ENCODE peak calls at places on chromosome 19, in four cellular contexts. M is thoracic aorta, S is DMS153, T is NCI-H345. P is an unnamed sample.

GRCh38 chr19:56109216-56109615 is 11.9 kb downstream of the ZNF787 start:
- DNase-seq in M (no peak), S (no peak), T (no peak), P (no peak)

GRCh38 chr19:28345811-28346210 is 867.1 kb downstream of the UQCRFS1 start:
- DNase-seq in M (no peak), S (no peak), T (no peak), P (peak; percentile 0)

GRCh38 chr19:47756953-47757608 is 11.7 kb downstream of the NOP53 start:
- DNase-seq in M (no peak), S (no peak), T (no peak), P (no peak)

GRCh38 chr19:17394891-17395415 is 957 bp upstream of the CCDC194 start:
- DNase-seq in M (no peak), S (no peak), T (no peak), P (peak; percentile 73)

GRCh38 chr19:43725468-43725867 is 9.6 kb downstream of the IRGC start:
- DNase-seq in M (no peak), S (no peak), T (no peak), P (no peak)

GRCh38 chr19:1582201-1582600 is 10.5 kb downstream of the MBD3 start:
- DNase-seq in M (no peak), S (no peak), T (peak; percentile 29), P (no peak)

GRCh38 chr19:45295873-45296272 is 26.8 kb downstream of the CKM start:
- DNase-seq in M (no peak), S (no peak), T (no peak), P (no peak)

GRCh38 chr19:17302391-17303166 is 646 bp downstream of the ABHD8 start:
- DNase-seq in M (no peak), S (no peak), T (no peak), P (no peak)

GRCh38 chr19:33887891-33888290 is 91.2 kb downstream of the KCTD15 start:
- DNase-seq in M (no peak), S (no peak), T (no peak), P (no peak)

P was measured in EH.